ENCODE peak calls at places on chromosome 20, in nine cellular contexts. W is endodermal cell, M is AG04450, T is HL-60, Z is mammary epithelial cell, I is right atrium auricular region, A is spleen, C is endothelial cell of umbilical vein, N is fibroblast of lung. B is an unnamed sample.

GRCh38 chr20:39080326-39080725 is 118.2 kb downstream of the DHX35 start:
- DNase-seq in W (no peak), M (no peak), T (no peak), Z (no peak), I (no peak), A (no peak), C (no peak), N (no peak), B (no peak)

GRCh38 chr20:20454850-20455627 is 87.1 kb downstream of the INSM1 start:
- DNase-seq in W (no peak), M (no peak), T (no peak), Z (no peak), I (no peak), A (no peak), C (no peak), N (no peak), B (no peak)

GRCh38 chr20:39853664-39854063 is 835.4 kb downstream of the MAFB start:
- DNase-seq in W (peak; percentile 72), M (peak; percentile 58), T (no peak), Z (peak; percentile 59), I (no peak), A (no peak), C (no peak), N (peak; percentile 92), B (no peak)

GRCh38 chr20:58651823-58652605 is 931 bp downstream of the STX16 start:
- DNase-seq in W (peak; percentile 95), M (no peak), T (peak; percentile 67), Z (peak; percentile 79), I (peak; percentile 62), A (peak; percentile 89), C (peak; percentile 74), N (peak; percentile 85), B (peak; percentile 52)

GRCh38 chr20:15178581-15178980 is 841.2 kb upstream of the FLRT3 start:
- DNase-seq in W (no peak), M (no peak), T (no peak), Z (no peak), I (no peak), A (no peak), C (no peak), N (no peak), B (no peak)

GRCh38 chr20:57032847-57033246 is 233.6 kb downstream of the BMP7 start:
- DNase-seq in W (no peak), M (no peak), T (no peak), Z (no peak), I (no peak), A (no peak), C (no peak), N (no peak), B (no peak)

GRCh38 chr20:60467771-60468170 is 509.5 kb downstream of the CDH26 start:
- DNase-seq in W (peak; percentile 29), M (no peak), T (no peak), Z (no peak), I (no peak), A (no peak), C (no peak), N (no peak), B (no peak)

GRCh38 chr20:32964575-32964974 is 39.7 kb downstream of the SUN5 start:
- DNase-seq in W (no peak), M (no peak), T (no peak), Z (no peak), I (peak; percentile 47), A (no peak), C (no peak), N (no peak), B (no peak)

GRCh38 chr20:63384336-63384735 is 23.2 kb upstream of the CHRNA4 start:
- DNase-seq in W (no peak), M (no peak), T (no peak), Z (no peak), I (no peak), A (no peak), C (no peak), N (no peak), B (no peak)

GRCh38 chr20:13990465-13990864 is at the start of gene SEL1L2:
- DNase-seq in W (peak; percentile 85), M (no peak), T (no peak), Z (no peak), I (no peak), A (no peak), C (no peak), N (no peak), B (no peak)

GRCh38 chr20:41317536-41318270 is at the start of gene ZHX3:
- DNase-seq in W (peak; percentile 98), M (peak; percentile 90), T (peak; percentile 86), Z (peak; percentile 95), I (peak; percentile 94), A (peak; percentile 99), C (peak; percentile 97), N (peak; percentile 93), B (peak; percentile 95)

GRCh38 chr20:34083137-34083536 is 28.9 kb downstream of the EIF2S2 start:
- DNase-seq in W (no peak), M (peak; percentile 61), T (no peak), Z (peak; percentile 98), I (peak; percentile 76), A (no peak), C (peak; percentile 32), N (peak; percentile 99), B (no peak)
- TF ChIP-seq CTCF in W (peak; percentile 29), M (no peak), T (no peak), Z (peak; percentile 15), I (no peak), A (no peak), C (no peak), N (peak; percentile 22), B (no peak)

GRCh38 chr20:44031001-44031574 is 116.4 kb downstream of the TOX2 start:
- DNase-seq in W (no peak), M (no peak), T (no peak), Z (no peak), I (peak; percentile 16), A (no peak), C (no peak), N (no peak), B (no peak)
- H3K27me3 ChIP-seq in W (no peaks in the 10 kb centered on the region), M (no peaks in the 10 kb centered on the region), T (no peaks in the 10 kb centered on the region), Z (peaks cover 3% of the 10 kb centered on the region), I (no peaks in the 10 kb centered on the region), A (no peaks in the 10 kb centered on the region), C (no peaks in the 10 kb centered on the region), N (no peaks in the 10 kb centered on the region), B (no peaks in the 10 kb centered on the region)

GRCh38 chr20:43681991-43682410 is 15.1 kb downstream of the MYBL2 start:
- DNase-seq in W (no peak), M (no peak), T (no peak), Z (no peak), I (no peak), A (peak; percentile 92), C (no peak), N (no peak), B (no peak)

GRCh38 chr20:43686820-43687219 is 19.9 kb downstream of the MYBL2 start:
- DNase-seq in W (no peak), M (no peak), T (no peak), Z (no peak), I (no peak), A (no peak), C (no peak), N (no peak), B (no peak)

GRCh38 chr20:43681468-43681942 is 14.6 kb downstream of the MYBL2 start:
- DNase-seq in W (no peak), M (no peak), T (no peak), Z (no peak), I (no peak), A (peak; percentile 83), C (no peak), N (no peak), B (no peak)

GRCh38 chr20:43680976-43681375 is 14.1 kb downstream of the MYBL2 start:
- DNase-seq in W (no peak), M (no peak), T (no peak), Z (no peak), I (no peak), A (no peak), C (no peak), N (no peak), B (no peak)

DNA sequence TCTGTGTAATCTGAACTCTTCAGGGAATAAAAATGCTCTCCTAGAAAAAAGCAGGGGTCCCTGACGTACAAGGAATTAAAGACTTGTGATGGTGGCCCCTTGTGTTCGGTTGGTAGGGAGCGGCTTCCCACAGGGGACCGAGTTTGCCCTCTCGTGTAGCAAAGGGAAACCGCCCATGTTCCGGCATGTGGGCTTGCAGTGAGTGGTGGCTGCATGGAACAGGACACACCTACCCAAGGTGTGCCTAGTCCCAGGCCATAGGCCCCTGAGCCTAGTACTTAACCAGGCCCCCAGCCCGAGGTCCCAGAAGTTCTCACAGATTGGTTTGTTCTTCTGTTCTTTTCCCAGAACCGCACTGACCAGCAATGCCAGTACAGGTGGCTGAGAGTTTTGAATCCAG is 15.5 kb downstream of the MYBL2 start:
- DNase-seq in W (no peak), M (no peak), T (no peak), Z (no peak), I (no peak), A (peak; percentile 81), C (no peak), N (no peak), B (no peak)
- TF ChIP-seq CTCF in W (no peak), M (no peak), T (no peak), Z (no peak), I (no peak), A (no peak), C (no peak), N (no peak), B (no peak)

GRCh38 chr20:46304361-46304760 is 3.9 kb downstream of the CDH22 start:
- DNase-seq in W (no peak), M (no peak), T (no peak), Z (no peak), I (no peak), A (no peak), C (no peak), N (peak; percentile 24), B (no peak)
- H3K27me3 ChIP-seq in W (peaks cover 44% of the 10 kb centered on the region), M (peaks cover 49% of the 10 kb centered on the region), T (peaks cover 13% of the 10 kb centered on the region), Z (peaks cover 15% of the 10 kb centered on the region), I (no peaks in the 10 kb centered on the region), A (peaks cover 42% of the 10 kb centered on the region), C (peaks cover 32% of the 10 kb centered on the region), N (peaks cover 42% of the 10 kb centered on the region), B (peaks cover 37% of the 10 kb centered on the region)